ENCODE peak calls at places on chromosomes 13 and 19, in eight cellular contexts. One of them, this sample, is unnamed. For H3K4me1, the result is how much of the 10 kb centered on the place peaks cover.

GRCh38 chr13:79405501-79405830 is 589 bp downstream of the RBM26 start:
- DNase-seq in tibial nerve: no peak
- DNase-seq in Peyer's patch: no peak
- DNase-seq in astrocyte: no peak
- DNase-seq in heart left ventricle: peak
- DNase-seq in adrenal gland: no peak
- DNase-seq in ovary: no peak
- DNase-seq in mammary epithelial cell: peak
- DNase-seq in this sample: no peak

GRCh38 chr13:79062291-79062690 is 343.8 kb downstream of the RBM26 start:
- DNase-seq in Peyer's patch: no peak
- DNase-seq in astrocyte: no peak
- DNase-seq in adrenal gland: no peak
- DNase-seq in heart left ventricle: no peak
- DNase-seq in ovary: no peak
- DNase-seq in tibial nerve: no peak
- DNase-seq in mammary epithelial cell: no peak
- DNase-seq in this sample: no peak

GRCh38 chr13:45258339-45258685 is 57.5 kb upstream of the KCTD4 start:
- DNase-seq in ovary: peak
- DNase-seq in adrenal gland: peak
- DNase-seq in mammary epithelial cell: no peak
- DNase-seq in tibial nerve: no peak
- DNase-seq in heart left ventricle: no peak
- DNase-seq in astrocyte: no peak
- DNase-seq in Peyer's patch: no peak
- DNase-seq in this sample: no peak

GRCh38 chr13:44169018-44169909 is 204.4 kb upstream of the SERP2 start:
- DNase-seq in tibial nerve: no peak
- DNase-seq in ovary: no peak
- DNase-seq in adrenal gland: no peak
- DNase-seq in astrocyte: no peak
- DNase-seq in heart left ventricle: no peak
- DNase-seq in mammary epithelial cell: no peak
- DNase-seq in Peyer's patch: no peak
- DNase-seq in this sample: no peak

GRCh38 chr13:34358811-34359513 is 541.0 kb downstream of the RFC3 start:
- DNase-seq in ovary: no peak
- DNase-seq in adrenal gland: no peak
- DNase-seq in astrocyte: peak
- DNase-seq in Peyer's patch: no peak
- DNase-seq in heart left ventricle: no peak
- DNase-seq in tibial nerve: no peak
- DNase-seq in mammary epithelial cell: peak
- DNase-seq in this sample: no peak

GRCh38 chr19:54094601-54095000 is 6.0 kb downstream of the OSCAR start:
- DNase-seq in adrenal gland: no peak
- DNase-seq in Peyer's patch: no peak
- DNase-seq in mammary epithelial cell: no peak
- DNase-seq in tibial nerve: no peak
- DNase-seq in astrocyte: no peak
- DNase-seq in heart left ventricle: no peak
- DNase-seq in ovary: no peak
- DNase-seq in this sample: no peak

GRCh38 chr13:31172001-31172400 is 10.3 kb upstream of the HSPH1 start:
- DNase-seq in astrocyte: peak
- DNase-seq in mammary epithelial cell: peak
- DNase-seq in tibial nerve: no peak
- DNase-seq in ovary: no peak
- DNase-seq in heart left ventricle: no peak
- DNase-seq in adrenal gland: no peak
- DNase-seq in Peyer's patch: no peak
- DNase-seq in this sample: no peak

GRCh38 chr19:19212866-19213265 is 1.1 kb downstream of the NCAN start:
- DNase-seq in astrocyte: no peak
- DNase-seq in mammary epithelial cell: no peak
- DNase-seq in Peyer's patch: no peak
- DNase-seq in adrenal gland: no peak
- DNase-seq in ovary: no peak
- DNase-seq in heart left ventricle: no peak
- DNase-seq in tibial nerve: no peak
- DNase-seq in this sample: no peak

GRCh38 chr13:73341748-73342147 is 282.9 kb downstream of the KLF5 start:
- DNase-seq in adrenal gland: no peak
- DNase-seq in tibial nerve: no peak
- DNase-seq in Peyer's patch: no peak
- DNase-seq in heart left ventricle: no peak
- DNase-seq in astrocyte: peak
- DNase-seq in mammary epithelial cell: no peak
- DNase-seq in ovary: no peak
- DNase-seq in this sample: no peak

GRCh38 chr13:97239943-97240788 is 18.0 kb downstream of the MBNL2 start:
- DNase-seq in tibial nerve: no peak
- DNase-seq in heart left ventricle: no peak
- DNase-seq in adrenal gland: no peak
- DNase-seq in Peyer's patch: no peak
- DNase-seq in astrocyte: no peak
- DNase-seq in mammary epithelial cell: no peak
- DNase-seq in ovary: no peak
- DNase-seq in this sample: no peak

GRCh38 chr13:64453831-64454230 is 2776.3 kb downstream of the PCDH9 start:
- DNase-seq in ovary: no peak
- DNase-seq in adrenal gland: no peak
- DNase-seq in mammary epithelial cell: no peak
- DNase-seq in astrocyte: no peak
- DNase-seq in heart left ventricle: no peak
- DNase-seq in Peyer's patch: no peak
- DNase-seq in tibial nerve: no peak
- DNase-seq in this sample: no peak

GRCh38 chr13:102948006-102948405 is 102.2 kb downstream of the ERCC5 start:
- DNase-seq in mammary epithelial cell: no peak
- DNase-seq in Peyer's patch: peak
- DNase-seq in adrenal gland: peak
- DNase-seq in tibial nerve: no peak
- DNase-seq in astrocyte: no peak
- DNase-seq in ovary: no peak
- DNase-seq in heart left ventricle: no peak
- DNase-seq in this sample: peak

GRCh38 chr19:9205506-9206113 is 13.8 kb downstream of the OR7D4 start:
- DNase-seq in heart left ventricle: peak
- DNase-seq in adrenal gland: peak
- DNase-seq in tibial nerve: peak
- DNase-seq in astrocyte: peak
- DNase-seq in Peyer's patch: peak
- DNase-seq in ovary: peak
- DNase-seq in mammary epithelial cell: peak
- DNase-seq in this sample: peak

GRCh38 chr19:55489711-55490477 is 1.7 kb downstream of the SSC5D start:
- DNase-seq in Peyer's patch: no peak
- DNase-seq in tibial nerve: no peak
- DNase-seq in adrenal gland: no peak
- DNase-seq in heart left ventricle: no peak
- DNase-seq in mammary epithelial cell: no peak
- DNase-seq in ovary: peak
- DNase-seq in astrocyte: no peak
- DNase-seq in this sample: peak

GRCh38 chr19:40397568-40397906 is 7.6 kb upstream of the HIPK4 start:
- DNase-seq in mammary epithelial cell: no peak
- DNase-seq in adrenal gland: no peak
- DNase-seq in tibial nerve: no peak
- DNase-seq in Peyer's patch: no peak
- DNase-seq in ovary: no peak
- DNase-seq in astrocyte: no peak
- DNase-seq in heart left ventricle: no peak
- DNase-seq in this sample: no peak

GRCh38 chr13:33031277-33031676 is 15.1 kb downstream of the KL start:
- DNase-seq in heart left ventricle: no peak
- DNase-seq in adrenal gland: no peak
- DNase-seq in ovary: no peak
- DNase-seq in tibial nerve: no peak
- DNase-seq in mammary epithelial cell: no peak
- DNase-seq in astrocyte: no peak
- DNase-seq in Peyer's patch: no peak
- DNase-seq in this sample: no peak

GRCh38 chr13:33032037-33032625 is 15.9 kb downstream of the KL start:
- DNase-seq in heart left ventricle: peak
- DNase-seq in adrenal gland: no peak
- DNase-seq in astrocyte: no peak
- DNase-seq in ovary: no peak
- DNase-seq in mammary epithelial cell: no peak
- DNase-seq in tibial nerve: no peak
- DNase-seq in Peyer's patch: no peak
- DNase-seq in this sample: no peak

GRCh38 chr13:33034061-33034460 is 17.8 kb downstream of the KL start:
- DNase-seq in adrenal gland: no peak
- DNase-seq in heart left ventricle: no peak
- DNase-seq in Peyer's patch: no peak
- DNase-seq in mammary epithelial cell: no peak
- DNase-seq in astrocyte: no peak
- DNase-seq in tibial nerve: no peak
- DNase-seq in ovary: no peak
- DNase-seq in this sample: no peak

GRCh38 chr13:33033361-33033812 is 17.2 kb downstream of the KL start:
- DNase-seq in tibial nerve: no peak
- DNase-seq in ovary: no peak
- DNase-seq in heart left ventricle: no peak
- DNase-seq in adrenal gland: no peak
- DNase-seq in Peyer's patch: no peak
- DNase-seq in mammary epithelial cell: no peak
- DNase-seq in astrocyte: no peak
- DNase-seq in this sample: no peak

DNA sequence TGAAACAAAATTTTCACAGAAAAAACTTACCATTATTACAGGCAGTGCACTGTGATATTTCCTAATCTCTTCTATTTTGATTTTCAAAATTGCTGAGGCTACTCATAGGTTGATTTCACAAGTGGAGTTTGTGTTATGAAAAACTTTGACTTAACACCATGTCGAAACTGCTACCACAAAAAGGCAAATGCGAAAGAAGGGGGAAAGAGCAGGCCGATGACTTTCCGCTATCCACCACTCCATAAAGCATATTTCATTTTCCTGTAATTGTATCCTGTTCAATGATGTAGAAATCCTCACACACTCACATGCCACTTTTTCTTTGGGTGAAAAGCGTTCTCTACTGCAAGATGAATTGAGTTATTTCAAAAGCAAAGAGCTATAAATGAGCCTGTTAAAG is 18.7 kb downstream of the KL start:
- DNase-seq in tibial nerve: no peak
- DNase-seq in mammary epithelial cell: no peak
- DNase-seq in adrenal gland: no peak
- DNase-seq in Peyer's patch: no peak
- DNase-seq in astrocyte: no peak
- DNase-seq in ovary: no peak
- DNase-seq in heart left ventricle: no peak
- DNase-seq in this sample: no peak
- H3K27ac ChIP-seq in tibial nerve: no peak
- H3K27ac ChIP-seq in mammary epithelial cell: no peak
- H3K27ac ChIP-seq in adrenal gland: no peak
- H3K27ac ChIP-seq in Peyer's patch: no peak
- H3K27ac ChIP-seq in astrocyte: no peak
- H3K27ac ChIP-seq in ovary: no peak
- H3K27ac ChIP-seq in heart left ventricle: no peak
- H3K27ac ChIP-seq in this sample: no peak

DNA sequence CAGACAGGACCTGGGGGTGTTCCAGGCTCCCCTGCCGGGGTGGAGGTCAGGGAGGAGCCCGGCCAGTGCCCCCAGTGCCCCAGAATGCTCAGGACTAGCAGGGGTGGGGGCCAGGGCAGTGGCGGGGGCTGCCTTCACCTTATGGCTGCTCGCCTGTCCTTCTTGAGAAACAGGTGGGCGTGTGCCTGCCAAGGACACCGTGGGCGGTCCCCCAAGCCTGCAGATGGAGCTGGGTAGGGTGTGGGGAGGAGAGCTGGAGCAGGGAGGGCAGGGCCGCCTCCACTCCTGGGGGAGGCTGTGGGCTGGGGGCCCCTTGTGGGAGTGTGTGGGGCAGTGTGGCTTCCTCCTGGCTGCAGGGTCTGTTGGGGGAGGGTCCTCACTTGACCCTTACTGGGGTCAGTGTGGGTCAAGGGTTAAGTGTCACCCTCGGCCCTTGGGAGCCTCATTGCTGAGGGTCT is 160.0 kb downstream of the KDM4B start:
- DNase-seq in Peyer's patch: no peak
- DNase-seq in astrocyte: no peak
- DNase-seq in adrenal gland: peak
- DNase-seq in mammary epithelial cell: no peak
- DNase-seq in ovary: peak
- DNase-seq in heart left ventricle: peak
- DNase-seq in tibial nerve: no peak
- DNase-seq in this sample: peak
- H3K4me1 ChIP-seq in Peyer's patch: under half
- H3K4me1 ChIP-seq in astrocyte: under half
- H3K4me1 ChIP-seq in adrenal gland: under half
- H3K4me1 ChIP-seq in mammary epithelial cell: under half
- H3K4me1 ChIP-seq in ovary: under half
- H3K4me1 ChIP-seq in heart left ventricle: under half
- H3K4me1 ChIP-seq in tibial nerve: half or more
- H3K4me1 ChIP-seq in this sample: under half

DNA sequence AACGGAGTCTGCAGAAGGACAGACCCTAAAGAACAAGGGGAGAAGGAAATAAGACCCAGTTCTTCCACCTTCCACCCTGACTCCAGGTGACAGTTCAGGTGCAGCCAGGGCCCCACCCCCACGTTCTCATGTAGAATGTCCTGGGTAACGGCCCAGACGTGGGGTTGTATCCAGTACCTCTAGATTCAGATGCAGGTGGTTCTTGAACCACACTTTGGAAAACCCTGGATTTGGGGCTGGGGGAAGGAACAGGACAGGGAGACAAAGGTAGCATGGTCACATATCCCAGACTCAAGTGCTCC is 2.2 kb downstream of the DMPK start:
- DNase-seq in heart left ventricle: no peak
- DNase-seq in astrocyte: no peak
- DNase-seq in tibial nerve: no peak
- DNase-seq in mammary epithelial cell: no peak
- DNase-seq in ovary: no peak
- DNase-seq in adrenal gland: no peak
- DNase-seq in Peyer's patch: no peak
- DNase-seq in this sample: no peak
- H3K4me3 ChIP-seq in heart left ventricle: peak
- H3K4me3 ChIP-seq in astrocyte: no peak
- H3K4me3 ChIP-seq in tibial nerve: peak
- H3K4me3 ChIP-seq in mammary epithelial cell: no peak
- H3K4me3 ChIP-seq in ovary: peak
- H3K4me3 ChIP-seq in adrenal gland: peak
- H3K4me3 ChIP-seq in Peyer's patch: peak
- H3K4me3 ChIP-seq in this sample: peak

DNA sequence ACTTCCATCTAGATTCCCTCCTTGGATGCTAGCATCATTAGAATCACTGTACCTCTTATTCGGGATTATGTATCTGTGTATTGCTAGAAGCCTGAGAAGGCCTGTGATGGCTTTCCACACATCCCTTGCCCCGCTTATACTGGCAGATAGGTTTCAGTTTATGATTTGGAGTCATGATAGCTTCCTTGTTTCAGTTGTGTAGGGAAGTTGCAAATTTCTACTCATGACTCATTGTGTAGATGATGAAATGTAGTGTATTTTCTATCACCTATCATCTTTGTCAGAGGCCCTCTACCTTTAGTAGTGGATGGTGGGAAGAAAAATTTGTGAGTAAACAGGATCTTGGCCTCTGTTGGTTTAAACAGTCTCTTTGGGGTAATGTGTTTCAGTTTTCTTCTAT is 165.2 kb downstream of the GGACT start:
- DNase-seq in mammary epithelial cell: peak
- DNase-seq in ovary: no peak
- DNase-seq in tibial nerve: no peak
- DNase-seq in Peyer's patch: no peak
- DNase-seq in adrenal gland: no peak
- DNase-seq in heart left ventricle: no peak
- DNase-seq in astrocyte: no peak
- DNase-seq in this sample: no peak
- H3K27ac ChIP-seq in mammary epithelial cell: no peak
- H3K27ac ChIP-seq in ovary: no peak
- H3K27ac ChIP-seq in tibial nerve: no peak
- H3K27ac ChIP-seq in Peyer's patch: no peak
- H3K27ac ChIP-seq in adrenal gland: no peak
- H3K27ac ChIP-seq in heart left ventricle: no peak
- H3K27ac ChIP-seq in astrocyte: no peak
- H3K27ac ChIP-seq in this sample: no peak